ENCODE peak calls at places on chromosomes 6 and 20, in nine cellular contexts. I is T1000; X is GM18507; R is stimulated activated CD8-positive, alpha-beta memory T cell treated with anti-CD3 and anti-CD28 coated beads, Interleukin-4, amount 100 ng/mL, for 1 hour; G is lower lobe of right lung; F is GDM1; N is iris pigment epithelial cell; A is NCI-H446 treated with DMSO at 0.1 percent for 48 hours; U is cardiac septum. J is an unnamed sample.

GRCh38 chr20:34522969-34523871 is 7.0 kb downstream of the DYNLRB1 start:
- DNase-seq in F (peak), I (no peak), U (no peak), N (peak), R (no peak), A (no peak), G (no peak), X (no peak), J (no peak)

GRCh38 chr20:36330091-36330490 is 24.0 kb downstream of the DLGAP4 start:
- DNase-seq in G (no peak), F (no peak), U (no peak), A (no peak), X (no peak), I (no peak), R (no peak), N (no peak), J (no peak)

GRCh38 chr6:112682088-112682487 is 335.0 kb downstream of the RFPL4B start:
- DNase-seq in R (no peak), A (no peak), U (no peak), N (no peak), F (no peak), G (no peak), X (no peak), I (no peak), J (no peak)

GRCh38 chr20:48738399-48739304 is 89.1 kb downstream of the PREX1 start:
- DNase-seq in R (no peak), A (no peak), I (no peak), F (no peak), N (no peak), U (no peak), X (peak), G (no peak), J (no peak)

GRCh38 chr20:1474817-1475603 is 8.4 kb upstream of the NSFL1C start:
- DNase-seq in U (no peak), F (no peak), A (no peak), R (no peak), X (no peak), N (no peak), I (no peak), G (no peak), J (no peak)

GRCh38 chr6:45419574-45420082 is 41.9 kb upstream of the SUPT3H start:
- DNase-seq in I (no peak), G (peak), A (no peak), N (peak), U (peak), X (no peak), F (peak), R (peak), J (peak)

GRCh38 chr6:128515550-128516513 is 4.6 kb downstream of the PTPRK start:
- DNase-seq in A (peak), I (no peak), U (no peak), X (no peak), G (no peak), F (no peak), R (no peak), N (peak), J (no peak)

GRCh38 chr6:32825966-32826365 is 9.2 kb upstream of the HLA-DOB start:
- DNase-seq in R (no peak), I (no peak), N (peak), X (no peak), G (no peak), F (no peak), U (no peak), A (no peak), J (no peak)

GRCh38 chr6:150033197-150033771 is 8.0 kb upstream of the RAET1L start:
- DNase-seq in G (no peak), I (no peak), R (no peak), A (no peak), F (no peak), U (no peak), X (no peak), N (peak), J (no peak)

GRCh38 chr6:150719099-150719767 is 119.5 kb downstream of the PLEKHG1 start:
- DNase-seq in A (no peak), X (no peak), I (no peak), N (no peak), U (no peak), F (no peak), R (no peak), G (no peak), J (no peak)

GRCh38 chr6:145705561-145705960 is 29.8 kb downstream of the EPM2A start:
- DNase-seq in A (no peak), R (no peak), G (no peak), F (no peak), N (peak), X (no peak), I (no peak), U (no peak), J (no peak)

GRCh38 chr20:11797161-11797560 is 120.5 kb upstream of the BTBD3 start:
- DNase-seq in X (no peak), R (no peak), A (peak), N (no peak), G (no peak), U (no peak), F (no peak), I (no peak), J (no peak)

GRCh38 chr6:24613361-24614047 is 32.5 kb downstream of the KIAA0319 start:
- DNase-seq in U (no peak), A (no peak), F (no peak), N (no peak), I (no peak), R (no peak), X (no peak), G (no peak), J (no peak)

GRCh38 chr6:38876470-38876869 is 161.4 kb downstream of the DNAH8 start:
- DNase-seq in F (no peak), N (peak), A (no peak), X (no peak), R (no peak), U (no peak), I (no peak), G (no peak), J (no peak)

GRCh38 chr20:45975686-45976085 is 3.7 kb upstream of the ZNF335 start:
- DNase-seq in X (no peak), R (no peak), A (no peak), F (no peak), I (no peak), N (no peak), G (no peak), U (peak), J (peak)

GRCh38 chr6:24147453-24148153 is 21.6 kb downstream of the NRSN1 start:
- DNase-seq in X (no peak), N (no peak), U (no peak), A (no peak), R (no peak), F (no peak), G (no peak), I (no peak), J (no peak)

GRCh38 chr20:56797023-56797422 is 167.9 kb downstream of the TFAP2C start:
- DNase-seq in N (no peak), G (no peak), I (no peak), A (no peak), U (no peak), F (no peak), R (no peak), X (no peak), J (no peak)

GRCh38 chr6:53214172-53214571 is 65.5 kb upstream of the GCM1 start:
- DNase-seq in X (no peak), N (no peak), I (no peak), G (no peak), F (no peak), A (no peak), U (no peak), R (no peak), J (no peak)

GRCh38 chr6:12222405-12223366 is 67.5 kb upstream of the EDN1 start:
- DNase-seq in X (no peak), R (no peak), A (no peak), G (no peak), I (no peak), N (no peak), F (no peak), U (no peak), J (no peak)

GRCh38 chr6:154595997-154596396 is 85.5 kb upstream of the CNKSR3 start:
- DNase-seq in U (no peak), R (no peak), F (no peak), I (no peak), G (no peak), A (no peak), X (no peak), N (no peak), J (no peak)

GRCh38 chr6:26569433-26569764 is 27.4 kb upstream of the ABT1 start:
- DNase-seq in I (no peak), F (no peak), R (no peak), G (no peak), A (no peak), X (no peak), N (no peak), U (no peak), J (no peak)

GRCh38 chr6:143059616-143060353 is 904 bp upstream of the AIG1 start:
- DNase-seq in G (no peak), R (no peak), I (no peak), X (no peak), A (no peak), N (peak), U (no peak), F (no peak), J (no peak)

GRCh38 chr6:70622426-70622825 is 45.3 kb upstream of the SMAP1 start:
- DNase-seq in I (no peak), X (no peak), U (no peak), A (no peak), F (no peak), N (no peak), G (no peak), R (no peak), J (no peak)

GRCh38 chr6:168035098-168035660 is 37.7 kb downstream of the KIF25 start:
- DNase-seq in N (peak), G (peak), R (no peak), U (no peak), I (no peak), F (no peak), A (no peak), X (no peak), J (peak)

GRCh38 chr6:5638666-5639065 is 368.1 kb downstream of the NRN1 start:
- DNase-seq in U (peak), I (no peak), R (no peak), A (no peak), F (no peak), N (no peak), X (no peak), G (no peak), J (no peak)

GRCh38 chr6:85483041-85483700 is 33.3 kb downstream of the NT5E start:
- DNase-seq in A (no peak), R (peak), X (peak), F (peak), N (peak), G (peak), I (peak), U (peak), J (peak)

GRCh38 chr6:38058022-38058421 is 238.5 kb downstream of the ZFAND3 start:
- DNase-seq in I (no peak), G (no peak), N (peak), R (no peak), X (no peak), U (no peak), A (peak), F (no peak), J (no peak)

GRCh38 chr6:158411998-158412397 is 99.7 kb downstream of the TULP4 start:
- DNase-seq in X (no peak), R (no peak), F (no peak), U (no peak), N (no peak), A (no peak), G (no peak), I (no peak), J (no peak)

GRCh38 chr6:90508753-90509152 is 78.1 kb downstream of the MAP3K7 start:
- DNase-seq in F (no peak), I (no peak), U (no peak), A (no peak), X (no peak), R (no peak), G (no peak), N (no peak), J (no peak)

GRCh38 chr6:2713473-2714358 is 37.0 kb downstream of the MYLK4 start:
- DNase-seq in N (peak), G (no peak), U (no peak), R (no peak), F (no peak), X (no peak), I (no peak), A (no peak), J (no peak)

GRCh38 chr6:35024601-35025054 is 116.5 kb downstream of the TCP11 start:
- DNase-seq in I (no peak), N (peak), A (peak), F (no peak), R (no peak), X (no peak), G (peak), U (no peak), J (no peak)

GRCh38 chr6:90584636-90585255 is 2.1 kb downstream of the MAP3K7 start:
- DNase-seq in I (no peak), N (peak), F (no peak), A (no peak), G (no peak), R (no peak), X (no peak), U (no peak), J (no peak)

J was measured in spleen.